ENCODE peak calls at places on chromosomes 4 and X, in six cellular contexts. S is neuronal stem cell, C is mesendoderm, T is IMR-90, Z is mesenchymal stem cell, A is H1. W is an unnamed sample. For H3K4me1 and H3K36me3, the result is how much of the 10 kb centered on the place peaks cover.

GRCh38 chr4:122073615-122074014 is 78.5 kb upstream of the BLTP1 start:
- DNase-seq in S (no peak), C (no peak), T (no peak), Z (no peak), A (no peak), W (no peak)

GRCh38 chr4:184649971-184650855 is 675 bp downstream of the PRIMPOL start:
- DNase-seq in S (peak), C (peak), T (peak), Z (peak), A (no peak), W (peak)

GRCh38 chr4:139761461-139761860 is 95.8 kb downstream of the MGST2 start:
- DNase-seq in S (no peak), C (peak), T (peak), Z (peak), A (no peak), W (no peak)

GRCh38 chrX:48971325-48972213 is at the start of gene KCND1:
- DNase-seq in S (no peak), C (peak), T (peak), Z (peak), A (peak), W (no peak)

GRCh38 chr4:67674098-67674497 is 26.9 kb downstream of the UBA6 start:
- DNase-seq in S (peak), C (peak), T (no peak), Z (peak), A (no peak), W (peak)

GRCh38 chrX:134821370-134821769 is 163.1 kb upstream of the PLAC1 start:
- DNase-seq in S (no peak), C (peak), T (peak), Z (peak), A (no peak), W (no peak)

GRCh38 chr4:175369087-175369486 is 443.0 kb downstream of the GPM6A start:
- DNase-seq in S (no peak), C (no peak), T (peak), Z (peak), A (no peak), W (no peak)

GRCh38 chr4:26161030-26161824 is 159.6 kb upstream of the RBPJ start:
- DNase-seq in S (no peak), C (peak), T (no peak), Z (no peak), A (no peak), W (no peak)

GRCh38 chr4:103024996-103025395 is 5.5 kb upstream of the SLC9B1 start:
- DNase-seq in S (no peak), C (no peak), T (no peak), Z (no peak), A (no peak), W (no peak)

GRCh38 chr4:152032722-152033131 is 271.9 kb upstream of the GATB start:
- DNase-seq in S (no peak), C (no peak), T (peak), Z (peak), A (no peak), W (no peak)

GRCh38 chr4:104826171-104826570 is 320.5 kb upstream of the TET2 start:
- DNase-seq in S (no peak), C (no peak), T (no peak), Z (no peak), A (no peak), W (peak)

GRCh38 chrX:13398073-13398823 is 78.4 kb upstream of the ATXN3L start:
- DNase-seq in S (peak), C (peak), T (peak), Z (peak), A (no peak), W (peak)

GRCh38 chr4:38675167-38676121 is 11.4 kb downstream of the KLF3 start:
- DNase-seq in S (peak), C (peak), T (peak), Z (peak), A (peak), W (peak)

GRCh38 chr4:118888666-118889312 is at the start of gene SYNPO2:
- DNase-seq in S (peak), C (peak), T (peak), Z (peak), A (peak), W (peak)

GRCh38 chr4:39305902-39306677 is 60.1 kb downstream of the RFC1 start:
- DNase-seq in S (no peak), C (no peak), T (no peak), Z (no peak), A (no peak), W (no peak)

GRCh38 chrX:110418857-110419249 is 60.2 kb downstream of the RTL9 start:
- DNase-seq in S (no peak), C (no peak), T (peak), Z (peak), A (no peak), W (no peak)

GRCh38 chr4:1041147-1041935 is 29.9 kb downstream of the FGFRL1 start:
- DNase-seq in S (peak), C (no peak), T (peak), Z (peak), A (no peak), W (no peak)

GRCh38 chr4:184939978-184940377 is 78.3 kb upstream of the HELT start:
- DNase-seq in S (no peak), C (no peak), T (no peak), Z (no peak), A (no peak), W (no peak)

GRCh38 chr4:53273726-53274125 is 92.1 kb downstream of the SCFD2 start:
- DNase-seq in S (no peak), C (no peak), T (peak), Z (no peak), A (no peak), W (no peak)

GRCh38 chr4:56240554-56241190 is 146.6 kb downstream of the AASDH start:
- DNase-seq in S (no peak), C (no peak), T (no peak), Z (peak), A (no peak), W (no peak)

GRCh38 chr4:44287505-44287904 is 161.1 kb downstream of the KCTD8 start:
- DNase-seq in S (no peak), C (peak), T (no peak), Z (no peak), A (no peak), W (no peak)

GRCh38 chrX:20863649-20864048 is 510.6 kb upstream of the CNKSR2 start:
- DNase-seq in S (no peak), C (no peak), T (no peak), Z (no peak), A (no peak), W (no peak)

GRCh38 chr4:175530655-175531054 is 281.4 kb downstream of the GPM6A start:
- DNase-seq in S (no peak), C (no peak), T (no peak), Z (no peak), A (no peak), W (no peak)

GRCh38 chrX:46278591-46278990 is 266.6 kb downstream of the ZNF674 start:
- DNase-seq in S (no peak), C (no peak), T (no peak), Z (no peak), A (no peak), W (no peak)
- H3K23ac ChIP-seq in S (no peak), C (no peak), T (no peak), Z (no peak), A (no peak), W (no peak)

DNA sequence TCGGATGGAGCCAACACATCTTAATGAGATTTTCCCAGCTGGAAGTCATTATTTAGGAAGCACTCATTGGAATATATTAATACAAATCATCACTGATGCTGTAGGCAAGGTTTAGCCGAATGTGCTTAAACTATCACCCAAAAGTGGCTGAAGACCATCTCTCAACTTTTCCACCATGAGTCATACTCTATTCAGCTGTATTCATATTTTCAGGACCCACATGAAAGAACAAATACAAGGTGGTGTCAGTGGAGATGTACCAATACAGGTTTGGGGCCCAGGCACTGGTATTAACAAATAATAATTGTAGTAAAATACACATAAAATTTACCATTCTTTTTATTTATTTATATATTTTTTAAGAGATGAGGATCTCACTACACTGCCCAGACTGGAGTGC is 34.3 kb upstream of the ATRX start:
- DNase-seq in S (no peak), C (no peak), T (no peak), Z (no peak), A (no peak), W (no peak)
- H3K4me1 ChIP-seq in S (under half), C (under half), T (under half), Z (under half), A (under half), W (under half)

GRCh38 chr4:161883157-161883556 is 280.6 kb downstream of the FSTL5 start:
- DNase-seq in S (no peak), C (no peak), T (no peak), Z (no peak), A (no peak), W (no peak)

GRCh38 chr4:161881370-161881769 is 282.4 kb downstream of the FSTL5 start:
- DNase-seq in S (no peak), C (no peak), T (no peak), Z (no peak), A (no peak), W (no peak)
- H3K36me3 ChIP-seq in S (under half), C (under half), T (under half), Z (under half), A (under half), W (under half)

DNA sequence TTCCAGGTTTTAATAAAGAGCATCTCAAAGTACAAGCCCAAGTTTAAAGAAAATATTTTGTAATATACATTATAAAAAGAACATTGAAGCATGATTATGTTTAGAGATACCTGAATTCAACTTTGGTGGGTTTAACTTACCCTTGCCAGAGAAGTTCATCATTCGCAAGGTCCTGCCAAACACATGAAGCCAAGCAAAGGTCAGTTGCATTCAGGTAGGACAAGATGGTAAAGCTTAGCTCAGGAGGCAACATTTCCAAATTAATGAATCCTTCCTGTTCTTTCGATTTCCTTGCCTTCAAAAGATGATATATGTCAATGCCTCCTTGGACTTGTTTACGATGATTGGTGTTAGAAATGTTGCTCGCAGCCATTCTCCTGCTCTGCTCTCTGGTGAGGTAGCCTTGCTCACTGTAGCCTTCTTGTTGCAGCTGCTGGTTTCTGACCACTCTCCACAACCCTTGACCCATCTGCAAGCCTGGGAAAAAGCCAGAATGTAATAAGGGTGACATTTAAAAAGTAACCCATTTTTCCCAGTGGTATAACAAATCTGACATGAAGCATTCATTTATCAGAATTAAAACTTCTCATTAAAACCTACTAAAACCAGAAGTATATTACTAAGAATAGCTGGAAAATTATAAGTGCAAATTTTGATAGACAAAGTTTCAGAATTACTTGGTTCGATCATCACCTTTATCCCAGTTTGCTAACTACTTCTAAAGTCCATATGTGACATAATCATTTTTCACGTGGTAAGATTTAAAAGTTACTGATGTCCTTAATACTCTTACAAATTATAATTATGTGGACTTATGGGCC is 20.6 kb downstream of the FBXO8 start:
- DNase-seq in S (no peak), C (no peak), T (no peak), Z (no peak), A (no peak), W (no peak)
- H3K23ac ChIP-seq in S (no peak), C (no peak), T (no peak), Z (no peak), A (no peak), W (no peak)

GRCh38 chrX:136623400-136623799 is 24.6 kb upstream of the CD40LG start:
- DNase-seq in S (no peak), C (no peak), T (no peak), Z (no peak), A (no peak), W (no peak)

GRCh38 chrX:136625246-136625645 is 22.7 kb upstream of the CD40LG start:
- DNase-seq in S (no peak), C (no peak), T (no peak), Z (no peak), A (no peak), W (no peak)

GRCh38 chrX:136627381-136627780 is 20.6 kb upstream of the CD40LG start:
- DNase-seq in S (no peak), C (no peak), T (no peak), Z (no peak), A (no peak), W (no peak)

GRCh38 chrX:136629084-136629750 is 18.7 kb upstream of the CD40LG start:
- DNase-seq in S (no peak), C (no peak), T (no peak), Z (no peak), A (no peak), W (no peak)

DNA sequence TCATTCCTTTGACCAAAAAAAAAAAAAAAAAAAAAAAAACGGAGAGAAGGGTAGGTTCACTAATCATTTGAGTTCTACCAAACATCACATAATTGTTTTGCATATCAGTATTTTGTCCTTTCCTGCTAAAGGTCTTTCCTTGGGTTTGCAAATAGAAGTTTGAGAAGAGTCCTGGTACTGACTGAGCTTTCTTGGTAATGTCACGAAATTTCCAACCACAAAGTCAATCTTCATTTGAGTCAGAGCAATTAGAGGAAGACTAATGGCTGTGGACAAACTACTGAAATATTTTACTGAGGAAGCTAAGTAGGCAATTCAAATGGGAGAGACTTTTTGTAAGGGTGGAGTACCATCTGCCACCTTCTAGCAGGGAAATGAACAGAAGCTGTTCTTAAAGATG is 21.7 kb upstream of the CD40LG start:
- DNase-seq in S (no peak), C (no peak), T (no peak), Z (no peak), A (no peak), W (no peak)
- H3K4me1 ChIP-seq in S (under half), C (under half), T (under half), Z (under half), A (under half), W (under half)

DNA sequence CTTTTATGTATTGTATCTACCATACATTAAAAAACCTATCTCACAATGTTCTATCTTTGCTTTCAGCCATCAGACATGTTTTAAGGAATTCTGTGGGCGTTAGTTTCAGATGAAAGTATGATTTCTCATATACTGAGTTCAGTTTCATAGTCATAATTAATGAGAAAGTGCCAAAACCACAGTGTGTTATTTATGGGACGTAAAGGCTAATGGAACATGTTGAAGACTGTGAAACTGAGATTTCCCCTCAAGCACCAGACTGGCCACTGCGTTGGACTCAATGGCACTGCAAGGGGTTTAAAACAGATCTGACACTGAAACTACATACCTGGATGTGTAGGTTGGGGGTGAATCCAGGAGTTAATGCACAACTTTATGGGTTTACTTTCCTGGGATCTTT is 32.0 kb downstream of the F8 start:
- DNase-seq in S (no peak), C (no peak), T (no peak), Z (no peak), A (no peak), W (no peak)
- H3K36me3 ChIP-seq in S (under half), C (under half), T (under half), Z (under half), A (under half), W (under half)